ENCODE peak calls at places on chromosomes 11 and 22, in four cellular contexts. P is left cardiac atrium; Y is T-helper 9 cell; U is stimulated activated CD4-positive, alpha-beta T cell treated with anti-CD3 and anti-CD28 coated beads, Interleukin-12 subunit alpha, Interleukin-12 subunit beta, amount 100 ng/mL, for 4 hours. L is an unnamed sample.

GRCh38 chr11:57567512-57568329 is at the start of gene UBE2L6:
- DNase-seq in Y (peak), P (peak), U (peak), L (peak)

GRCh38 chr22:22242488-22242887 is 2.1 kb upstream of the VPREB1 start:
- DNase-seq in P (no peak), Y (no peak), U (no peak), L (no peak)

GRCh38 chr11:66346476-66347424 is 679 bp downstream of the B4GAT1 start:
- DNase-seq in P (no peak), Y (no peak), U (no peak), L (no peak)

GRCh38 chr11:108237058-108237481 is 14.2 kb downstream of the ATM start:
- DNase-seq in Y (no peak), U (no peak), P (no peak), L (no peak)

GRCh38 chr11:128422576-128423370 is 164.6 kb downstream of the ETS1 start:
- DNase-seq in Y (peak), U (peak), P (peak), L (no peak)

GRCh38 chr11:27972432-27973170 is 135.4 kb downstream of the KIF18A start:
- DNase-seq in P (no peak), U (no peak), Y (no peak), L (no peak)

GRCh38 chr11:72589802-72590761 is 84.1 kb downstream of the PDE2A start:
- DNase-seq in U (peak), P (peak), Y (peak), L (peak)

GRCh38 chr11:96978751-96979150 is 588.9 kb downstream of the JRKL start:
- DNase-seq in Y (no peak), P (no peak), U (no peak), L (no peak)

GRCh38 chr11:75198278-75198948 is 42.2 kb upstream of the TPBGL start:
- DNase-seq in P (no peak), U (no peak), Y (no peak), L (no peak)

GRCh38 chr11:68002943-68003845 is 703 bp downstream of the UNC93B1 start:
- DNase-seq in U (peak), Y (peak), P (no peak), L (no peak)

GRCh38 chr22:36636916-36637315 is 66.6 kb downstream of the CACNG2 start:
- DNase-seq in P (no peak), U (no peak), Y (no peak), L (no peak)

GRCh38 chr11:66333896-66334604 is 2.2 kb downstream of the RIN1 start:
- DNase-seq in Y (no peak), U (no peak), P (no peak), L (no peak)

GRCh38 chr11:28049338-28050216 is 58.4 kb downstream of the KIF18A start:
- DNase-seq in U (no peak), P (no peak), Y (no peak), L (no peak)

GRCh38 chr22:30881361-30882180 is 87.0 kb downstream of the MORC2 start:
- DNase-seq in P (no peak), Y (no peak), U (no peak), L (peak)

GRCh38 chr11:107769189-107769588 is 57.3 kb upstream of the SLN start:
- DNase-seq in Y (no peak), P (no peak), U (no peak), L (no peak)

L was measured in progenitor cell of endocrine pancreas.